ENCODE peak calls at places on chromosomes 7 and 10, in four cellular contexts. Z, A, B and F are unnamed samples.

GRCh38 chr7:45446195-45446944 is 127.8 kb upstream of the ADCY1 start:
- DNase-seq in Z (no peak), B (no peak), A (no peak), F (no peak)

GRCh38 chr10:30284860-30285594 is 64.1 kb downstream of the MTPAP start:
- DNase-seq in B (no peak), Z (no peak), A (no peak), F (no peak)

GRCh38 chr10:28878236-28878970 is 201.1 kb downstream of the BAMBI start:
- DNase-seq in B (no peak), Z (peak), A (no peak), F (no peak)

GRCh38 chr7:149286811-149287400 is 24.9 kb downstream of the ZNF783 start:
- DNase-seq in B (no peak), Z (peak), A (no peak), F (no peak)

GRCh38 chr10:101174319-101174718 is 43.2 kb downstream of the TLX1 start:
- DNase-seq in A (no peak), Z (no peak), B (no peak), F (no peak)

GRCh38 chr7:924541-925231 is 29.8 kb downstream of the ADAP1 start:
- DNase-seq in B (no peak), Z (peak), A (no peak), F (no peak)

GRCh38 chr10:48439031-48439430 is 132.6 kb downstream of the MAPK8 start:
- DNase-seq in A (peak), Z (no peak), B (peak), F (no peak)

GRCh38 chr7:81600608-81601007 is 169.2 kb downstream of the HGF start:
- DNase-seq in Z (no peak), A (peak), B (peak), F (peak)

GRCh38 chr10:17742918-17743317 is 9.1 kb upstream of the TMEM236 start:
- DNase-seq in A (peak), Z (peak), B (peak), F (no peak)

GRCh38 chr7:94295805-94296204 is 98.9 kb upstream of the COL1A2 start:
- DNase-seq in A (peak), B (peak), Z (no peak), F (no peak)

GRCh38 chr10:104240078-104240477 is 7.9 kb upstream of the CFAP43 start:
- DNase-seq in A (no peak), B (no peak), Z (no peak), F (no peak)

GRCh38 chr7:28315565-28316420 is 96.5 kb upstream of the CREB5 start:
- DNase-seq in A (peak), Z (no peak), B (no peak), F (no peak)

GRCh38 chr10:89269822-89270483 is 18.4 kb upstream of the LIPA start:
- DNase-seq in B (no peak), Z (no peak), A (no peak), F (no peak)

GRCh38 chr10:86254526-86255174 is 111.9 kb downstream of the GRID1 start:
- DNase-seq in Z (no peak), A (no peak), B (no peak), F (no peak)

GRCh38 chr10:3757250-3757637 is 27.8 kb downstream of the KLF6 start:
- DNase-seq in A (no peak), B (no peak), Z (no peak), F (no peak)

GRCh38 chr7:132508724-132509348 is 67.4 kb downstream of the PLXNA4 start:
- DNase-seq in A (no peak), B (no peak), Z (no peak), F (no peak)

GRCh38 chr7:117119192-117119924 is 166.1 kb downstream of the ST7 start:
- DNase-seq in Z (peak), A (peak), B (peak), F (peak)

GRCh38 chr7:21771906-21772610 is 173.6 kb downstream of the CDCA7L start:
- DNase-seq in A (no peak), B (no peak), Z (no peak), F (no peak)

GRCh38 chr10:101007099-101007711 is 7.6 kb downstream of the LZTS2 start:
- DNase-seq in Z (no peak), A (no peak), B (no peak), F (no peak)

GRCh38 chr7:33050425-33051318 is 11.9 kb downstream of the NT5C3A start:
- DNase-seq in B (peak), Z (peak), A (peak), F (no peak)

GRCh38 chr7:55177068-55177530 is 158.3 kb downstream of the EGFR start:
- DNase-seq in B (no peak), A (no peak), Z (no peak), F (no peak)

GRCh38 chr7:152624218-152624617 is 51.7 kb downstream of the XRCC2 start:
- DNase-seq in Z (no peak), A (no peak), B (no peak), F (no peak)

GRCh38 chr7:109836016-109836415 is 1254.9 kb upstream of the LRRN3 start:
- DNase-seq in Z (no peak), A (peak), B (peak), F (no peak)

GRCh38 chr7:105130048-105130447 is 116.0 kb downstream of the KMT2E start:
- DNase-seq in A (no peak), Z (no peak), B (no peak), F (no peak)

GRCh38 chr7:132450706-132451105 is 125.6 kb downstream of the PLXNA4 start:
- DNase-seq in B (no peak), A (no peak), Z (no peak), F (no peak)

GRCh38 chr10:109892885-109893284 is 30.4 kb downstream of the XPNPEP1 start:
- DNase-seq in Z (no peak), B (no peak), A (peak), F (no peak)

DNA sequence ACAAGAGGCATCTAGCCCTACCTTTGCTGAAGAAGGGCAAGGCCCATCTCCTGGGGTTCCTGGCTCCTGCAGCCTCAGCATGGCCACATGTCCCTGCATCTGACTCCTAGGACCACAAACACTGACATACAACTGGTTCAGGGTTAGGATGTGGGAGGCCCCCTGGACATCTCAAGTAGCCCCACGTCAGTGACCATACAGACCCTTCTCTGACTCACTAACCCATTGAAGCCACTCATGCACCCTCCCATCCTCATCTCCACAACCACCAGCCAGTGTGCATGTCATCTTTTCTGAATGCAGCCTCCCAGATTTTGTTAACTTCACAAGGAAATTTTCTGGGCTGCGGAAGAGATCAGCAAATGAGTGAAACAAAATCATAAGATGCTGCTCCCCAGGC is 18.2 kb downstream of the TMEM176B start:
- DNase-seq in Z (no peak), A (no peak), B (no peak), F (no peak)
- TF ChIP-seq CTCF in Z (no peak), A (no peak), B (no peak), F (no peak)

GRCh38 chr10:11320809-11321520 is 290.5 kb downstream of the USP6NL start:
- DNase-seq in Z (no peak), A (no peak), B (no peak), F (no peak)

GRCh38 chr10:11319990-11320602 is 291.4 kb downstream of the USP6NL start:
- DNase-seq in Z (no peak), A (no peak), B (no peak), F (no peak)

GRCh38 chr10:11317936-11318670 is 293.3 kb downstream of the USP6NL start:
- DNase-seq in B (no peak), Z (no peak), A (no peak), F (no peak)

GRCh38 chr10:11322698-11323097 is 288.8 kb downstream of the USP6NL start:
- DNase-seq in Z (no peak), B (no peak), A (no peak), F (no peak)

GRCh38 chr10:11318812-11319598 is 292.4 kb downstream of the USP6NL start:
- DNase-seq in A (no peak), Z (no peak), B (no peak), F (no peak)
- TF ChIP-seq CTCF in A (no peak), Z (no peak), B (no peak), F (no peak)

GRCh38 chr7:125444864-125445263 is 515.2 kb upstream of the POT1 start:
- DNase-seq in B (no peak), Z (no peak), A (no peak), F (no peak)

GRCh38 chr7:125450749-125451148 is 521.1 kb upstream of the POT1 start:
- DNase-seq in B (no peak), A (no peak), Z (no peak), F (no peak)

DNA sequence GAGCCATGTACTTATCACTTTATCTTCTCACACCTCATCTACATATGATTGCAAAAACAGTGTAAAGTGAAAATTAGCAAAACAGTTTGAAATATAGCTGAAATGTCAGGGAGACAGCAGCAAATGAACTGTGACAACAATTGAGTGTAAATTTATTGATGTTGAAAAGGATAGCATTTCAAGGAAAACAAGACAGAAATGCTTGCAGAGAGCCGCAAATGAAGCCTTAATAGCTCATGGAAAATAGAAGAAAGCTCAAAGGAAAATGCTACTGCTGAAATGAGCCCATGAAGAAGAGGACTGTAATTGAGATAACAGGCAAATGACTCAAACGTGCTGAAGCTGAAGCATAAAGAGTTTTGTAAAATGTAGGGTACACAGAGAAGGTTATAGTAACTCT is 516.3 kb upstream of the POT1 start:
- DNase-seq in A (no peak), B (no peak), Z (no peak), F (no peak)
- TF ChIP-seq CTCF in A (no peak), B (no peak), Z (no peak), F (no peak)

GRCh38 chr10:124014416-124015154 is 78.8 kb downstream of the CHST15 start:
- DNase-seq in B (no peak), A (no peak), Z (no peak), F (no peak)

GRCh38 chr10:124018886-124019525 is 74.4 kb downstream of the CHST15 start:
- DNase-seq in B (no peak), A (no peak), Z (no peak), F (no peak)

GRCh38 chr10:124017729-124018128 is 75.7 kb downstream of the CHST15 start:
- DNase-seq in B (no peak), Z (no peak), A (no peak), F (no peak)

GRCh38 chr10:124015991-124016390 is 77.4 kb downstream of the CHST15 start:
- DNase-seq in Z (no peak), A (no peak), B (no peak), F (no peak)

GRCh38 chr10:124016795-124017375 is 76.5 kb downstream of the CHST15 start:
- DNase-seq in Z (no peak), A (no peak), B (no peak), F (no peak)
- TF ChIP-seq CTCF in Z (no peak), A (no peak), B (no peak), F (no peak)

GRCh38 chr10:51896849-51897248 is 197.5 kb upstream of the CSTF2T start:
- DNase-seq in Z (no peak), B (no peak), A (peak), F (peak)

GRCh38 chr10:51894752-51895151 is 195.4 kb upstream of the CSTF2T start:
- DNase-seq in Z (no peak), B (no peak), A (no peak), F (peak)

GRCh38 chr10:51895209-51895608 is 195.8 kb upstream of the CSTF2T start:
- DNase-seq in B (no peak), A (peak), Z (peak), F (peak)

GRCh38 chr10:51892313-51892712 is 192.9 kb upstream of the CSTF2T start:
- DNase-seq in A (no peak), B (no peak), Z (no peak), F (no peak)

DNA sequence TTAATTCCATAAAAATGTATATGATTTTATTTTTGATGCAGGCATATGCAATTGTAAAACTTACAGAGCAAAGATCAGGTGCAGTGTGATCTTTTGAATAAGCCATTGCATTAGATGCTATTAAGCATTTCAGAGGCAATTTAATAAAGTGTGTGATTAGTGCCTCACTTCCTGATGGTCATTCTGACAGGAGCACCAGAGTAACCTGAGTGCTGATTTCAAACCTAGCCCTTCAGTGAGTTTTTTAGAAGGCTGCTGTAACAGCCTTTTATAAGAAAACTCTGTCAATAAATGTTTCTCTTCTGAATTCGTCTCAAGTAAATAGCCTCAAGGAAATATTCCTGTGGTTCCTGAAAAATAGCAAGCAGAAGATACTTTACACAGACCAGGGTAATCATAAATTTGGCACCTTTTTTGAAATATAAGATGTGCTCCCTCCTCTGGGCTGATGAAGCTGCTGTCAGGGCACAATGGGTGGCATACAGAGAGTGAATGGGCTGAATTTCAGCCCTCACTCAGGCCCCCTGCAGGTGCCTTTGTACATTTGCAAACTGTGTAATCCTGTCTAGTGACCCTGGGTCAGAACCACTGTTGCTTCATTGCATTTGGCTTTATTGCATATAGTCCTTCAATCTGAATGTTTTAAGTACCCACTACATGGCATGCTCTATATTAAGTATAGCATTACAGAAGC is 193.7 kb upstream of the CSTF2T start:
- DNase-seq in A (no peak), B (no peak), Z (no peak), F (no peak)
- TF ChIP-seq CTCF in A (peak), B (peak), Z (peak), F (peak)

GRCh38 chr7:68529221-68529620 is 1069.1 kb upstream of the AUTS2 start:
- DNase-seq in B (no peak), A (no peak), Z (no peak), F (no peak)
- TF ChIP-seq CTCF in B (no peak), A (no peak), Z (no peak), F (no peak)